ENCODE peak calls at places on chromosomes 3 and 15, in four cellular contexts. E, G, Q and C are unnamed samples. For H3K4me1, the result is how much of the 10 kb centered on the place peaks cover.

GRCh38 chr3:181838940-181839914 is 127.5 kb downstream of the SOX2 start:
- DNase-seq in G (no peak), Q (peak), E (no peak), C (no peak)

GRCh38 chr15:88341653-88342052 is 85.1 kb upstream of the NTRK3 start:
- DNase-seq in E (no peak), Q (no peak), G (no peak), C (no peak)

GRCh38 chr3:160094562-160094961 is 105.9 kb downstream of the IL12A start:
- DNase-seq in E (no peak), Q (no peak), G (no peak), C (no peak)

GRCh38 chr3:71050521-71051258 is 532.8 kb downstream of the FOXP1 start:
- DNase-seq in Q (peak), E (no peak), G (peak), C (no peak)

GRCh38 chr15:40248006-40248783 is 9.3 kb downstream of the PAK6 start:
- DNase-seq in Q (no peak), E (no peak), G (no peak), C (peak)

GRCh38 chr3:169133178-169134161 is 530.0 kb downstream of the MECOM start:
- DNase-seq in Q (no peak), E (peak), G (peak), C (no peak)

GRCh38 chr15:36373549-36373948 is 205.9 kb upstream of the CDIN1 start:
- DNase-seq in G (peak), Q (peak), E (no peak), C (no peak)

GRCh38 chr3:52218454-52218853 is 7.0 kb downstream of the TLR9 start:
- DNase-seq in E (no peak), G (no peak), Q (no peak), C (no peak)

GRCh38 chr3:1942751-1943150 is 155.9 kb upstream of the CNTN4 start:
- DNase-seq in Q (no peak), E (no peak), G (no peak), C (no peak)

GRCh38 chr3:62186967-62187366 is 186.4 kb downstream of the FEZF2 start:
- DNase-seq in G (peak), Q (no peak), E (peak), C (no peak)

GRCh38 chr3:184354740-184355139 is 6.7 kb downstream of the CLCN2 start:
- DNase-seq in E (no peak), G (no peak), Q (no peak), C (peak)

GRCh38 chr3:179189764-179190163 is 41.6 kb downstream of the PIK3CA start:
- DNase-seq in G (peak), Q (peak), E (peak), C (no peak)

GRCh38 chr3:141447391-141447790 is 39.4 kb upstream of the RASA2 start:
- DNase-seq in Q (no peak), E (no peak), G (no peak), C (no peak)

GRCh38 chr3:36678216-36679013 is 85.9 kb downstream of the DCLK3 start:
- DNase-seq in E (peak), Q (peak), G (peak), C (no peak)

GRCh38 chr15:43214169-43214568 is 6.6 kb downstream of the EPB42 start:
- DNase-seq in E (no peak), Q (no peak), G (no peak), C (no peak)

GRCh38 chr15:86061581-86061980 is 18.1 kb upstream of the AGBL1 start:
- DNase-seq in G (no peak), Q (no peak), E (no peak), C (no peak)

GRCh38 chr3:107687182-107687581 is 164.4 kb downstream of the BBX start:
- DNase-seq in G (no peak), E (no peak), Q (no peak), C (no peak)

GRCh38 chr15:51267714-51268105 is 70.7 kb downstream of the CYP19A1 start:
- DNase-seq in Q (no peak), G (no peak), E (peak), C (no peak)

GRCh38 chr3:108011616-108012015 is 79.2 kb downstream of the CD47 start:
- DNase-seq in Q (no peak), E (no peak), G (no peak), C (no peak)

GRCh38 chr3:97131476-97131875 is 317.1 kb downstream of the EPHA6 start:
- DNase-seq in E (no peak), G (no peak), Q (no peak), C (no peak)

GRCh38 chr15:30985081-30985531 is 6.3 kb downstream of the MTMR10 start:
- DNase-seq in G (peak), E (peak), Q (peak), C (no peak)

GRCh38 chr3:69182588-69183299 is 60.3 kb upstream of the LMOD3 start:
- DNase-seq in E (peak), Q (peak), G (peak), C (no peak)

GRCh38 chr3:15399970-15400369 is 27.4 kb downstream of the METTL6 start:
- DNase-seq in G (no peak), Q (no peak), E (no peak), C (no peak)

GRCh38 chr3:101995371-101996046 is 146.2 kb downstream of the NFKBIZ start:
- DNase-seq in E (peak), Q (peak), G (peak), C (no peak)

GRCh38 chr3:79521221-79521848 is 246.5 kb downstream of the ROBO1 start:
- DNase-seq in G (peak), E (peak), Q (peak), C (no peak)

GRCh38 chr3:60434945-60435344 is 816.3 kb downstream of the FHIT start:
- DNase-seq in G (no peak), Q (peak), E (no peak), C (no peak)

GRCh38 chr15:88535100-88535499 is 11.4 kb downstream of the DET1 start:
- DNase-seq in Q (no peak), G (peak), E (peak), C (no peak)

GRCh38 chr15:68730491-68731317 is 90.0 kb downstream of the ANP32A start:
- DNase-seq in Q (peak), G (peak), E (peak), C (no peak)

GRCh38 chr15:48191574-48192225 is at the start of gene CTXN2:
- DNase-seq in E (no peak), Q (peak), G (no peak), C (no peak)

GRCh38 chr3:128052831-128053419 is 688 bp downstream of the SEC61A1 start:
- DNase-seq in E (peak), Q (no peak), G (no peak), C (no peak)

GRCh38 chr3:29065211-29065785 is 215.6 kb upstream of the RBMS3 start:
- DNase-seq in G (peak), E (peak), Q (peak), C (peak)

GRCh38 chr15:63551400-63551799 is 45.8 kb upstream of the FBXL22 start:
- DNase-seq in G (peak), E (peak), Q (peak), C (no peak)

GRCh38 chr15:63348392-63348791 is 33.3 kb downstream of the CA12 start:
- DNase-seq in G (peak), Q (peak), E (peak), C (peak)

GRCh38 chr3:30124435-30125390 is 481.7 kb upstream of the TGFBR2 start:
- DNase-seq in E (peak), G (peak), Q (peak), C (no peak)

GRCh38 chr3:182303169-182303568 is 490.1 kb upstream of the ATP11B start:
- DNase-seq in Q (no peak), E (no peak), G (no peak), C (no peak)

GRCh38 chr3:111072016-111072891 is 638 bp downstream of the NECTIN3 start:
- DNase-seq in E (peak), G (peak), Q (peak), C (peak)

GRCh38 chr3:152251916-152252315 is 16.8 kb upstream of the MBNL1 start:
- DNase-seq in E (no peak), G (no peak), Q (no peak), C (no peak)

GRCh38 chr3:152253514-152253913 is 15.2 kb upstream of the MBNL1 start:
- DNase-seq in G (no peak), Q (no peak), E (peak), C (no peak)

GRCh38 chr3:152254031-152254430 is 14.7 kb upstream of the MBNL1 start:
- DNase-seq in E (no peak), Q (no peak), G (no peak), C (no peak)

GRCh38 chr3:152255290-152255689 is 13.4 kb upstream of the MBNL1 start:
- DNase-seq in Q (no peak), G (no peak), E (no peak), C (no peak)

GRCh38 chr3:152252750-152253149 is 16.0 kb upstream of the MBNL1 start:
- DNase-seq in G (no peak), E (no peak), Q (no peak), C (no peak)
- H3K4me1 ChIP-seq in G (under half), E (under half), Q (under half), C (under half)

GRCh38 chr15:101120961-101121360 is 130.9 kb downstream of the CHSY1 start:
- DNase-seq in Q (no peak), E (no peak), G (no peak), C (no peak)
- H3K4me3 ChIP-seq in Q (no peak), E (no peak), G (no peak), C (no peak)

GRCh38 chr15:92917606-92918407 is 17.7 kb downstream of the CHD2 start:
- DNase-seq in G (peak), Q (peak), E (peak), C (peak)

GRCh38 chr15:92922405-92923002 is 22.4 kb downstream of the CHD2 start:
- DNase-seq in G (no peak), E (no peak), Q (no peak), C (no peak)

GRCh38 chr15:92921215-92922131 is 21.3 kb downstream of the CHD2 start:
- DNase-seq in E (peak), Q (peak), G (peak), C (no peak)

GRCh38 chr15:92924216-92924615 is 24.1 kb downstream of the CHD2 start:
- DNase-seq in Q (no peak), G (no peak), E (no peak), C (no peak)

GRCh38 chr15:92920595-92921169 is 20.6 kb downstream of the CHD2 start:
- DNase-seq in G (no peak), Q (no peak), E (peak), C (no peak)
- H3K9ac ChIP-seq in G (no peak), Q (no peak), E (peak), C (no peak)

GRCh38 chr3:8505621-8506020 is 4.0 kb downstream of the LMCD1 start:
- DNase-seq in E (no peak), G (no peak), Q (no peak), C (no peak)

GRCh38 chr3:8506611-8507061 is 5.0 kb downstream of the LMCD1 start:
- DNase-seq in G (peak), E (peak), Q (peak), C (no peak)

GRCh38 chr3:8503461-8503860 is 1.8 kb downstream of the LMCD1 start:
- DNase-seq in G (no peak), Q (peak), E (peak), C (no peak)

GRCh38 chr3:8503871-8504610 is 2.4 kb downstream of the LMCD1 start:
- DNase-seq in Q (peak), G (no peak), E (no peak), C (no peak)

GRCh38 chr3:8504611-8504973 is 3.0 kb downstream of the LMCD1 start:
- DNase-seq in Q (no peak), G (no peak), E (no peak), C (no peak)
- H3K4me1 ChIP-seq in Q (under half), G (under half), E (half or more), C (under half)

DNA sequence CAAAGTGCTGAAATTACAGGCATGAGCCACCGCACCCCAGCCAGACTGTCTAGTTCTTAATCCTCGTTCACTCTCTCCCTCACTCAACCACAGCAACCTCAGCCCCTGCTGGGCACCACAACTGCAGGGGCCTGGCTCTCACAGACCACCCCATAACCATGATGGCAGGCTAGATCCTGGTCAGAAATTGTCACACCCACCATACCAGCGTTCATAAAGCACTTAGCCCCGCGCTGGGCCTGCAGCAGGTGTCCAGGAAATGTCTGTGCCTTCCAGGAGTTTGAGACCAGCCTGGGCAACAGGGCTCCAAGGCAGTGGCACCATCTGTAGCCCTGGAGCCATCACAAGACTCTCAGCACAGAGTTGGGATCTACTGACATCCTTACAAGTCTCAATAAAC is 1.9 kb downstream of the SHISA5 start:
- DNase-seq in Q (no peak), E (no peak), G (no peak), C (peak)
- H3K4me3 ChIP-seq in Q (no peak), E (no peak), G (no peak), C (no peak)

GRCh38 chr3:139774570-139775302 is 97.0 kb upstream of the NMNAT3 start:
- DNase-seq in G (no peak), Q (peak), E (peak), C (no peak)
- H3K9ac ChIP-seq in G (no peak), Q (no peak), E (no peak), C (no peak)

DNA sequence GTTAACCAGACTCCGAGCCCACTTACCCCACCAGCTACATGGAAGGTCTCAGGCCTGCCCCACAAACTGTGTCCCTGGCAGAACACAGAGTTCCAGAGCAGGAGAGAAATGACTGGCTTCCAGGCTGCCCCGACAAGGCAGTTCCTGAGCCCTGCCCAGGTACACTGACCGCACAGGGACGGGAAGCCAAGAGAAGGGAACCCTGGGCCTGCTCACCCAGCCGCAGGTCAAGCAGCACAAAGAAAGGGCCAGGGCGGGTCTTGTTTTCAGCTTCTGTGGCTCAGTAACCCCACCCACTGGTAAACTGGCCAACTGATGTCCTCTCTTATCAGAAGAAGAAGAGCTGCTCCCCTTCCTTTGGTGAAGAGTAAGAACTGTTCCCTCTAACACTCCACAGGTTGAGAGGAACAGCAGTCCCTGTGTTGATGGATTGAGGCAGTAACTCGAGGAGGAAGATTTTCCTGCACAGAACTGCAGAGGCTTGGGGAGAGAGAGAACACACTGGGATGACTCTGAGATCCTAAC is 68.4 kb downstream of the CRTC3 start:
- DNase-seq in G (no peak), Q (no peak), E (no peak), C (peak)
- H3K4me1 ChIP-seq in G (under half), Q (under half), E (under half), C (under half)

GRCh38 chr3:189275182-189275581 is 103.4 kb downstream of the TPRG1 start:
- DNase-seq in E (no peak), G (no peak), Q (no peak), C (no peak)

GRCh38 chr3:189277711-189278110 is 105.9 kb downstream of the TPRG1 start:
- DNase-seq in E (peak), G (no peak), Q (peak), C (no peak)

GRCh38 chr3:189275852-189276251 is 104.1 kb downstream of the TPRG1 start:
- DNase-seq in G (no peak), E (no peak), Q (no peak), C (no peak)

GRCh38 chr3:189278211-189278610 is 106.4 kb downstream of the TPRG1 start:
- DNase-seq in Q (no peak), E (no peak), G (no peak), C (no peak)

DNA sequence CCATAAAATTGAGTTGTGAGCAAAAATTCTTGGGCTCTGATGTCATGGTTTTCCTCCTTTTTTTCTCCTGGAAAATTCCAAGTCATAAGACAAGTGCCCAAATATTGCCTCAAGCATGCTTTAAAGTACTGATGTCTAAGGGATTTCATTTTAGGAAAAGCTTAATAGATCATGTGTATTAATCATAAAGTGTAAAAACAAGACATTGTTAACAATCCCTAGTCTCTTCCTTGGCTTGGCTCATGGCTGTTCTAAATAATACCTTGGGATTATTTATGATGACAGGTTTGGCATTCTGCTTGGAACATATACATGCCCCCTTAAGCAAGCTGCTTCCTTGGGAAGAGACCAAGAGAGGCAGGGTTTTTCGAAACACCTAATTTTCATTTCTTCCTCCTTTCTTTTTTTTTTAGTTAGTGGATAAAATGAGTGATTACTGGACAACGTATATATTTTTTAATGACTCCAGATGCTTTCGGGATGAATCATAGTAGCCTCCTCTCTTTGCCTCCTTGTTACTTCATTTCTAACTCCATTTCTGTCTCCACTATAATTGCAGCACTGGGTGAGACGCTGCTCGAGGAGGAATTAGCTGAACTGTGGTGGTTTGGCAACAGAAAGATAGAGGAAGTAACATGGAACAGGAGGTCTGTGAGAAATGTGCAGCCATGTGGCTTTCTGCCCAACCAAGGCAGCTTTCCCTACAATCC is 104.9 kb downstream of the TPRG1 start:
- DNase-seq in E (peak), G (peak), Q (peak), C (no peak)
- H3K4me3 ChIP-seq in E (peak), G (no peak), Q (no peak), C (no peak)

GRCh38 chr3:27228805-27229204 is 140.4 kb downstream of the NEK10 start:
- DNase-seq in E (no peak), G (no peak), Q (no peak), C (no peak)
- H3K9ac ChIP-seq in E (no peak), G (no peak), Q (no peak), C (no peak)

DNA sequence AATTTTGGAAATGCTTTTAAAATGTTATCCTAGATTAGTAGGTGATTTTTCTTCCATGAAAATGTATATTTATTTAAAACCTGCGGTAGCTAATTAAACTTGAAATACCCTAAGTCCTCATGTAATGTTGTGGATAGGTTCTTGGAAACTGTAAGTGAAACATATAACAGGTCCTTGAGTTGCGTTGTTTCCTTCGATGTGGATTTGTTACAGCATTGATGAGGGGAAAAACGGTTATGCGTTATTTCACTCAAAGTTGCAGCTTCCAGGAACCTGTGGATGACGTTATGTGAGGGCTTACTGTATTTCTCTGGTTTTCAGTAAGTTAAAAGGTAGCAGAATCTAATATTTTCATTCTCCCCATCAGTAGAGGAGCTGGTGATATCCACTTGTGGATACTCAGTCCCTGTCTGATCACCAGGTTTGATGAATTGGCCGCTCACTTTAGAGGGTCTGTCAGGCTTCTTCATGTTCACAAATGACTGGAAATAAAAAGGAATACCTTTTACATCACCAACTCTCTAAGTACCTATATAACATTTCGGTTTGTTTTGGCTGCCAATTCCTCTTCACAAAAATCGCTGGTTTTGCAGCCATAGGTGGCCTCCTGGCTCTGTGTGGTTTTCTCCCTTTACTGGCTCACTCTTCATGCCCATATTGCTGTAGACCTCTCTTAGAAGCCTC is 112.4 kb downstream of the FNDC3B start:
- DNase-seq in E (no peak), Q (no peak), G (no peak), C (no peak)
- H3K4me1 ChIP-seq in E (half or more), Q (under half), G (under half), C (under half)